ENCODE peak calls at places on chromosomes 5 and 9, in ten cellular contexts. One of them, this sample, is unnamed.

GRCh38 chr5:177362102-177362868 is 4.6 kb downstream of the RGS14 start:
- DNase-seq in sigmoid colon: no peak
- DNase-seq in esophagus muscularis mucosa: no peak
- DNase-seq in IMR-90: no peak
- DNase-seq in A549: no peak
- DNase-seq in breast epithelium: no peak
- DNase-seq in vagina: no peak
- DNase-seq in tibial nerve: no peak
- DNase-seq in right lobe of liver: peak
- DNase-seq in ovary: no peak
- DNase-seq in this sample: no peak

GRCh38 chr9:16138961-16139441 is 586.2 kb downstream of the CCDC171 start:
- DNase-seq in tibial nerve: peak
- DNase-seq in sigmoid colon: no peak
- DNase-seq in IMR-90: peak
- DNase-seq in breast epithelium: peak
- DNase-seq in ovary: peak
- DNase-seq in right lobe of liver: no peak
- DNase-seq in esophagus muscularis mucosa: no peak
- DNase-seq in vagina: no peak
- DNase-seq in A549: peak
- DNase-seq in this sample: no peak

GRCh38 chr5:32163053-32163452 is 11.1 kb downstream of the GOLPH3 start:
- DNase-seq in right lobe of liver: no peak
- DNase-seq in IMR-90: no peak
- DNase-seq in ovary: no peak
- DNase-seq in A549: no peak
- DNase-seq in vagina: no peak
- DNase-seq in esophagus muscularis mucosa: no peak
- DNase-seq in sigmoid colon: no peak
- DNase-seq in breast epithelium: no peak
- DNase-seq in tibial nerve: no peak
- DNase-seq in this sample: no peak

GRCh38 chr9:106019017-106019692 is 324.8 kb downstream of the TMEM38B start:
- DNase-seq in breast epithelium: no peak
- DNase-seq in tibial nerve: no peak
- DNase-seq in ovary: peak
- DNase-seq in esophagus muscularis mucosa: no peak
- DNase-seq in A549: no peak
- DNase-seq in vagina: no peak
- DNase-seq in sigmoid colon: no peak
- DNase-seq in IMR-90: no peak
- DNase-seq in right lobe of liver: no peak
- DNase-seq in this sample: no peak

GRCh38 chr9:107387401-107387800 is 102.2 kb downstream of the KLF4 start:
- DNase-seq in breast epithelium: peak
- DNase-seq in right lobe of liver: no peak
- DNase-seq in ovary: peak
- DNase-seq in IMR-90: no peak
- DNase-seq in sigmoid colon: peak
- DNase-seq in A549: no peak
- DNase-seq in vagina: no peak
- DNase-seq in esophagus muscularis mucosa: no peak
- DNase-seq in tibial nerve: peak
- DNase-seq in this sample: no peak

GRCh38 chr5:67364381-67364970 is 167.9 kb upstream of the CD180 start:
- DNase-seq in esophagus muscularis mucosa: no peak
- DNase-seq in tibial nerve: no peak
- DNase-seq in right lobe of liver: no peak
- DNase-seq in sigmoid colon: peak
- DNase-seq in breast epithelium: peak
- DNase-seq in vagina: no peak
- DNase-seq in IMR-90: no peak
- DNase-seq in ovary: no peak
- DNase-seq in A549: no peak
- DNase-seq in this sample: no peak

GRCh38 chr9:70480405-70480980 is 66.0 kb upstream of the KLF9 start:
- DNase-seq in IMR-90: peak
- DNase-seq in A549: no peak
- DNase-seq in vagina: no peak
- DNase-seq in right lobe of liver: peak
- DNase-seq in breast epithelium: peak
- DNase-seq in esophagus muscularis mucosa: peak
- DNase-seq in sigmoid colon: peak
- DNase-seq in tibial nerve: peak
- DNase-seq in ovary: peak
- DNase-seq in this sample: peak

GRCh38 chr5:31270396-31270795 is 76.9 kb downstream of the CDH6 start:
- DNase-seq in right lobe of liver: no peak
- DNase-seq in vagina: no peak
- DNase-seq in sigmoid colon: no peak
- DNase-seq in A549: peak
- DNase-seq in breast epithelium: no peak
- DNase-seq in tibial nerve: no peak
- DNase-seq in IMR-90: peak
- DNase-seq in ovary: no peak
- DNase-seq in esophagus muscularis mucosa: no peak
- DNase-seq in this sample: no peak

DNA sequence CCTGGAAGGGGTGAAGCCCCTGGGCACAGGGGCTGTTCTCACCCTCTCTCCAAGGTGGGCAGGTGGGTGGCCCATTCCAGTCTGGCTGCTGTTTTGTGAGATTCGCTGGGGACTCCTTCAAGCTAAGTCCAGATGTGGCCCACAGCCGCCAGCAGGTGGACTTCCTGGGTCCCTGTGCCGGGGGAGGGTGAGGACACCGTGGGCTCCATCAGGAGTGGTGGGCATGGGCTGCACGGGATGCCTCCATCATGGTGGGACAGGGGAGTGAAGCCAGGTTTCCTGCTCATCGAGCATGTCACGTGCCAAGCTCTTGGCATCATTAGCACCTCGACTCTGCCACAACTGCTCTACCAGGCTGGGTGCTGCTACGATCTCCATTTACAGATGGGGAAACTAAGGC is 1.8 kb downstream of the NCS1 start:
- DNase-seq in ovary: no peak
- DNase-seq in esophagus muscularis mucosa: no peak
- DNase-seq in right lobe of liver: no peak
- DNase-seq in vagina: no peak
- DNase-seq in breast epithelium: no peak
- DNase-seq in tibial nerve: no peak
- DNase-seq in IMR-90: no peak
- DNase-seq in sigmoid colon: peak
- DNase-seq in A549: no peak
- DNase-seq in this sample: no peak
- H3K4me3 ChIP-seq in ovary: peak
- H3K4me3 ChIP-seq in esophagus muscularis mucosa: peak
- H3K4me3 ChIP-seq in right lobe of liver: no peak
- H3K4me3 ChIP-seq in vagina: peak
- H3K4me3 ChIP-seq in breast epithelium: no peak
- H3K4me3 ChIP-seq in tibial nerve: no peak
- H3K4me3 ChIP-seq in IMR-90: peak
- H3K4me3 ChIP-seq in sigmoid colon: peak
- H3K4me3 ChIP-seq in A549: peak
- H3K4me3 ChIP-seq in this sample: no peak

GRCh38 chr5:145761282-145761681 is 73.9 kb downstream of the PRELID2 start:
- DNase-seq in tibial nerve: no peak
- DNase-seq in sigmoid colon: no peak
- DNase-seq in vagina: no peak
- DNase-seq in right lobe of liver: no peak
- DNase-seq in IMR-90: no peak
- DNase-seq in breast epithelium: no peak
- DNase-seq in ovary: no peak
- DNase-seq in A549: no peak
- DNase-seq in esophagus muscularis mucosa: no peak
- DNase-seq in this sample: no peak

GRCh38 chr5:145768863-145769262 is 66.3 kb downstream of the PRELID2 start:
- DNase-seq in right lobe of liver: no peak
- DNase-seq in vagina: no peak
- DNase-seq in tibial nerve: no peak
- DNase-seq in ovary: no peak
- DNase-seq in sigmoid colon: no peak
- DNase-seq in esophagus muscularis mucosa: no peak
- DNase-seq in A549: no peak
- DNase-seq in breast epithelium: no peak
- DNase-seq in IMR-90: no peak
- DNase-seq in this sample: no peak

GRCh38 chr5:145760660-145761059 is 74.5 kb downstream of the PRELID2 start:
- DNase-seq in tibial nerve: no peak
- DNase-seq in esophagus muscularis mucosa: no peak
- DNase-seq in vagina: no peak
- DNase-seq in ovary: no peak
- DNase-seq in right lobe of liver: no peak
- DNase-seq in sigmoid colon: no peak
- DNase-seq in A549: no peak
- DNase-seq in IMR-90: no peak
- DNase-seq in breast epithelium: no peak
- DNase-seq in this sample: no peak

GRCh38 chr5:145762833-145763232 is 72.3 kb downstream of the PRELID2 start:
- DNase-seq in IMR-90: no peak
- DNase-seq in sigmoid colon: no peak
- DNase-seq in right lobe of liver: no peak
- DNase-seq in ovary: no peak
- DNase-seq in breast epithelium: no peak
- DNase-seq in tibial nerve: no peak
- DNase-seq in vagina: no peak
- DNase-seq in A549: no peak
- DNase-seq in esophagus muscularis mucosa: no peak
- DNase-seq in this sample: no peak

GRCh38 chr5:145764325-145764724 is 70.8 kb downstream of the PRELID2 start:
- DNase-seq in IMR-90: peak
- DNase-seq in ovary: no peak
- DNase-seq in A549: no peak
- DNase-seq in breast epithelium: no peak
- DNase-seq in right lobe of liver: no peak
- DNase-seq in vagina: no peak
- DNase-seq in tibial nerve: no peak
- DNase-seq in sigmoid colon: no peak
- DNase-seq in esophagus muscularis mucosa: no peak
- DNase-seq in this sample: no peak
- TF ChIP-seq CTCF in IMR-90: no peak
- TF ChIP-seq CTCF in ovary: no peak
- TF ChIP-seq CTCF in A549: no peak
- TF ChIP-seq CTCF in breast epithelium: no peak
- TF ChIP-seq CTCF in right lobe of liver: no peak
- TF ChIP-seq CTCF in vagina: no peak
- TF ChIP-seq CTCF in tibial nerve: no peak
- TF ChIP-seq CTCF in sigmoid colon: no peak
- TF ChIP-seq CTCF in esophagus muscularis mucosa: no peak
- TF ChIP-seq CTCF in this sample: no peak

GRCh38 chr5:141523991-141524390 is 35.1 kb downstream of the PCDHGC5 start:
- DNase-seq in A549: no peak
- DNase-seq in tibial nerve: no peak
- DNase-seq in IMR-90: no peak
- DNase-seq in esophagus muscularis mucosa: no peak
- DNase-seq in vagina: no peak
- DNase-seq in breast epithelium: no peak
- DNase-seq in sigmoid colon: no peak
- DNase-seq in ovary: no peak
- DNase-seq in right lobe of liver: no peak
- DNase-seq in this sample: peak

GRCh38 chr5:141525659-141526058 is 36.8 kb downstream of the PCDHGC5 start:
- DNase-seq in esophagus muscularis mucosa: no peak
- DNase-seq in tibial nerve: no peak
- DNase-seq in vagina: no peak
- DNase-seq in breast epithelium: no peak
- DNase-seq in sigmoid colon: no peak
- DNase-seq in IMR-90: no peak
- DNase-seq in right lobe of liver: no peak
- DNase-seq in A549: no peak
- DNase-seq in ovary: no peak
- DNase-seq in this sample: no peak

GRCh38 chr5:141521244-141521781 is 32.4 kb downstream of the PCDHGC5 start:
- DNase-seq in IMR-90: peak
- DNase-seq in sigmoid colon: no peak
- DNase-seq in breast epithelium: peak
- DNase-seq in esophagus muscularis mucosa: no peak
- DNase-seq in tibial nerve: peak
- DNase-seq in vagina: peak
- DNase-seq in ovary: no peak
- DNase-seq in A549: peak
- DNase-seq in right lobe of liver: no peak
- DNase-seq in this sample: peak

GRCh38 chr5:141522301-141522700 is 33.4 kb downstream of the PCDHGC5 start:
- DNase-seq in ovary: no peak
- DNase-seq in vagina: no peak
- DNase-seq in tibial nerve: no peak
- DNase-seq in A549: no peak
- DNase-seq in breast epithelium: no peak
- DNase-seq in IMR-90: no peak
- DNase-seq in esophagus muscularis mucosa: no peak
- DNase-seq in right lobe of liver: no peak
- DNase-seq in sigmoid colon: no peak
- DNase-seq in this sample: no peak

DNA sequence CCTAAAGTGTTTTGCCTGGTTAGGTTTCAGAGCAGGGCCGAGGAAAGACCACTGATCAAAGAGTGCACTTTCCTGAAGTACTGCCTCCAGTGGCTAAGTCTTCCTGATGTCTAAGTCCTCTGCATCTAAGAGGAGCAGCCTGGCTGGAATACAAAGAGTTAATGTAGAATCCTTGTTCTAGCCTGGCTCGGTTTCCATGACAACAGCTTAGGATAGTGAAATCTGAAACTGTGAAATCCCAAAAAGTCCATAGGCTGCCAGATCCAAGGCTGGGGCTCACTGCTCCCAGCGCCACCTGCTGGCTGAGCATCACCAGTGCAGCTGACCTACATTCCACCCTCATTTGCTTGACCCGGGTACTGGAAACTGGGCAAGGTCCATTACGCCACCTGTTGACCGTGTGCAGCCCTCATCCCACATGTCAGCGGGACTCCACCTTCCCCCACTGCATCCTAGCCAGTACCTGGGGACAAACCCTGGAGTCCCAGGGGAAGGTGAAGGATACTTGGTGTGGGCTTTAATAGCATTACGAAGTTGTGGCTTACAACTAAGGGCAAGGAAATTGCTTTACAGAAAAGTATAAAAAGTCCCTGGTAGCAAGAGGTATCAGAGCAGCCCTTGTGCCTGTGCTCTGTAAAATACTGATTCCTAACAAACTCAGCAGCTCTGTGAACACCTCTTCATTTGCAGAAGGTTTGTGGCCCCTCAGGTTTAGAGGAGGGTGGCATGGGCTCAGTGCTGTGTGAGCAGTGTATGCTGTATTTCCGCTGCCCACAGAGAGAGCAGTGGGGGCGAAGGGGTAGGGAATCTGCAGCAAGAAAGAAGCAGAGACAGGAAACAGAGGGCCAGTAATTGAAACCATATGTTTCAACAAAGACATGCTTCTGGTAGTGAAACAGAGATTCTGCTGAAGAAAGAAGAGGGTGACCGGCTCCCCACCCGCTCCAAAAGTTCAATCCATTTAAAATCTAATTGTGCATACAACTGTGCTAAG is 36.0 kb downstream of the PCDHGC5 start:
- DNase-seq in breast epithelium: peak
- DNase-seq in vagina: no peak
- DNase-seq in IMR-90: peak
- DNase-seq in tibial nerve: peak
- DNase-seq in right lobe of liver: peak
- DNase-seq in esophagus muscularis mucosa: peak
- DNase-seq in A549: peak
- DNase-seq in sigmoid colon: peak
- DNase-seq in ovary: peak
- DNase-seq in this sample: peak
- TF ChIP-seq POLR2A in breast epithelium: no peak
- TF ChIP-seq POLR2A in vagina: no peak
- TF ChIP-seq POLR2A in IMR-90: peak
- TF ChIP-seq POLR2A in tibial nerve: no peak
- TF ChIP-seq POLR2A in right lobe of liver: no peak
- TF ChIP-seq POLR2A in esophagus muscularis mucosa: no peak
- TF ChIP-seq POLR2A in A549: no peak
- TF ChIP-seq POLR2A in sigmoid colon: no peak
- TF ChIP-seq POLR2A in ovary: no peak
- TF ChIP-seq POLR2A in this sample: no peak

DNA sequence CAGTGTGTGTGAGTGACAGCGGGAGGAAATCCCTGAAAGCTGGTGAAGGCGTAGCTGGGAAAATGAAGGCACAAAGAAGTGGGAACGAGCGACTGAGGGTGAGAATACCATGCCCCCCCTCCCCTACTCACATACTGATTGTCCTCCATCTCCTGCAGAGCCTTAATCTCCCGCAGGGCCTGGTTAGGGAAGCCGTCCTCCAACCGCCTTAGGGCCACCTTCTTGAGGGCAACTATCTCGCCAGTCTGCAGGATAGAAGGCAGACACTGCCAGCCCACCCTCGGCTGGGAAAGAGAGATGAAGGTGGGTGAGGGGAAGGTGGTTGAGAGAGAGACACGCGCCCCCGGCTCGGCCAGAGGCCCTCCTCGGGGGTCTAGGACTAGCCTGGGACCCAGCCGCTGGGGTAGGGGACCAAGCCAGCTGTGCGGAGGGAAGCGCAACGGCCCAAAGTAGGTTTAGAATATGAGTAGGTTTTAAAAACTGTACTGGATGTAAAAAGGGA is 491 bp downstream of the CDK20 start:
- DNase-seq in IMR-90: no peak
- DNase-seq in ovary: peak
- DNase-seq in vagina: no peak
- DNase-seq in esophagus muscularis mucosa: peak
- DNase-seq in breast epithelium: no peak
- DNase-seq in tibial nerve: no peak
- DNase-seq in sigmoid colon: no peak
- DNase-seq in right lobe of liver: no peak
- DNase-seq in A549: no peak
- DNase-seq in this sample: no peak
- H3K4me3 ChIP-seq in IMR-90: peak
- H3K4me3 ChIP-seq in ovary: peak
- H3K4me3 ChIP-seq in vagina: peak
- H3K4me3 ChIP-seq in esophagus muscularis mucosa: peak
- H3K4me3 ChIP-seq in breast epithelium: peak
- H3K4me3 ChIP-seq in tibial nerve: peak
- H3K4me3 ChIP-seq in sigmoid colon: peak
- H3K4me3 ChIP-seq in right lobe of liver: peak
- H3K4me3 ChIP-seq in A549: peak
- H3K4me3 ChIP-seq in this sample: no peak

This sample was measured in lower leg skin.